ENCODE peak calls at places on chromosomes 11 and 22, in ten cellular contexts. H, D, P, X, Y, I, S, Q, K and U are unnamed samples.

GRCh38 chr22:24303007-24303406 is 32.4 kb downstream of the SPECC1L start:
- DNase-seq in Q (no peak), I (no peak), S (no peak), K (no peak), Y (no peak), H (no peak), X (no peak), P (no peak), D (no peak), U (no peak)

GRCh38 chr11:107787733-107788132 is 70.9 kb downstream of the SLC35F2 start:
- DNase-seq in D (no peak), Y (no peak), I (no peak), H (no peak), S (peak), X (no peak), Q (no peak), K (no peak), P (no peak), U (no peak)

GRCh38 chr11:126341760-126342161 is 13.7 kb upstream of the ST3GAL4 start:
- DNase-seq in I (no peak), S (no peak), Q (peak), Y (no peak), D (no peak), K (no peak), P (no peak), X (peak), H (no peak), U (peak)

GRCh38 chr22:27433585-27434190 is 367.9 kb downstream of the MN1 start:
- DNase-seq in H (no peak), S (no peak), P (no peak), Y (no peak), X (no peak), I (no peak), D (peak), K (no peak), Q (peak), U (peak)

GRCh38 chr22:47678667-47679287 is 916.3 kb downstream of the TBC1D22A start:
- DNase-seq in P (no peak), Y (no peak), D (no peak), H (no peak), X (no peak), K (no peak), I (no peak), Q (no peak), S (peak), U (no peak)

GRCh38 chr22:50498322-50498861 is 9.1 kb downstream of the LMF2 start:
- DNase-seq in D (peak), Q (peak), H (peak), P (peak), X (peak), K (peak), I (peak), S (peak), Y (peak), U (peak)

GRCh38 chr11:1301220-1302000 is 8.0 kb downstream of the TOLLIP start:
- DNase-seq in S (no peak), Y (no peak), Q (no peak), I (no peak), P (no peak), H (peak), K (no peak), X (no peak), D (no peak), U (no peak)

GRCh38 chr11:98630736-98631135 is 390.0 kb upstream of the CNTN5 start:
- DNase-seq in K (no peak), P (no peak), Q (no peak), Y (no peak), S (no peak), D (no peak), I (no peak), X (no peak), H (no peak), U (no peak)

GRCh38 chr11:128361451-128362020 is 225.8 kb downstream of the ETS1 start:
- DNase-seq in D (peak), S (no peak), P (no peak), I (no peak), X (no peak), Y (no peak), H (peak), K (no peak), Q (peak), U (no peak)

GRCh38 chr11:3929232-3929631 is 73.8 kb downstream of the STIM1 start:
- DNase-seq in H (no peak), Y (no peak), S (no peak), D (peak), I (no peak), K (no peak), P (no peak), X (no peak), Q (no peak), U (no peak)

GRCh38 chr11:125170406-125171031 is 6.0 kb downstream of the PKNOX2 start:
- DNase-seq in P (no peak), Q (peak), K (peak), I (no peak), X (no peak), S (no peak), H (no peak), Y (peak), D (peak), U (peak)

GRCh38 chr22:46676479-46676878 is 56.3 kb downstream of the GRAMD4 start:
- DNase-seq in K (no peak), Q (no peak), I (no peak), X (no peak), D (no peak), P (no peak), H (no peak), S (no peak), Y (no peak), U (no peak)

GRCh38 chr11:124823512-124824376 is 23.5 kb upstream of the MSANTD2 start:
- DNase-seq in H (no peak), X (no peak), Q (no peak), Y (no peak), S (no peak), P (no peak), D (no peak), I (no peak), K (no peak), U (no peak)

GRCh38 chr11:79189604-79190003 is 251.2 kb downstream of the TENM4 start:
- DNase-seq in Y (no peak), X (no peak), H (peak), S (no peak), K (no peak), Q (no peak), D (peak), I (no peak), P (no peak), U (no peak)

GRCh38 chr11:11179239-11179638 is 173.8 kb downstream of the CSNK2A3 start:
- DNase-seq in I (peak), K (no peak), X (peak), H (no peak), S (no peak), P (no peak), D (no peak), Y (no peak), Q (no peak), U (no peak)

GRCh38 chr11:102313225-102313940 is 3.9 kb upstream of the BIRC3 start:
- DNase-seq in S (no peak), X (no peak), Y (no peak), K (no peak), H (no peak), Q (peak), P (no peak), I (no peak), D (no peak), U (no peak)

GRCh38 chr22:29907753-29908515 is 25.0 kb downstream of the MTMR3 start:
- DNase-seq in X (peak), I (peak), Y (peak), P (peak), K (peak), D (peak), S (no peak), Q (peak), H (peak), U (peak)

GRCh38 chr11:33734441-33735165 is 1.6 kb downstream of the CD59 start:
- DNase-seq in Q (peak), S (no peak), I (no peak), D (peak), K (peak), P (no peak), Y (peak), H (peak), X (no peak), U (peak)

GRCh38 chr22:25774575-25775026 is 32.6 kb downstream of the MYO18B start:
- DNase-seq in P (no peak), H (no peak), S (no peak), Y (no peak), K (no peak), I (no peak), X (no peak), Q (no peak), D (no peak), U (no peak)

GRCh38 chr11:6629892-6630631 is 10.8 kb upstream of the TPP1 start:
- DNase-seq in K (no peak), P (no peak), I (no peak), Q (no peak), D (peak), S (no peak), X (no peak), H (peak), Y (no peak), U (no peak)

GRCh38 chr11:2599561-2600189 is 100.1 kb downstream of the KCNQ1OT1 start:
- DNase-seq in K (no peak), P (no peak), S (no peak), H (no peak), Y (no peak), I (no peak), D (peak), Q (no peak), X (no peak), U (no peak)

GRCh38 chr11:36469063-36469462 is 41.0 kb downstream of the TRAF6 start:
- DNase-seq in X (no peak), S (peak), I (no peak), K (no peak), P (no peak), D (no peak), Y (no peak), H (no peak), Q (no peak), U (peak)

GRCh38 chr11:114821626-114822025 is 143.3 kb downstream of the NXPE2 start:
- DNase-seq in K (no peak), Y (peak), S (no peak), D (no peak), X (no peak), P (no peak), I (no peak), Q (no peak), H (no peak), U (no peak)

GRCh38 chr11:43021466-43021865 is 290.3 kb upstream of the API5 start:
- DNase-seq in I (no peak), H (no peak), K (no peak), P (no peak), Q (no peak), Y (no peak), D (no peak), S (no peak), X (no peak), U (no peak)

GRCh38 chr11:120652705-120653335 is 141.3 kb downstream of the GRIK4 start:
- DNase-seq in D (no peak), Y (no peak), X (no peak), P (peak), H (no peak), S (no peak), I (no peak), K (no peak), Q (no peak), U (peak)

GRCh38 chr11:88105952-88106351 is 69.3 kb downstream of the RAB38 start:
- DNase-seq in S (no peak), Q (no peak), X (no peak), Y (no peak), I (no peak), D (no peak), H (no peak), P (no peak), K (no peak), U (no peak)

GRCh38 chr22:40121463-40121862 is 56.3 kb upstream of the TNRC6B start:
- DNase-seq in I (no peak), P (no peak), S (no peak), Q (no peak), K (no peak), Y (no peak), D (peak), H (peak), X (no peak), U (no peak)

GRCh38 chr11:126647735-126648134 is 292.2 kb downstream of the ST3GAL4 start:
- DNase-seq in P (no peak), Q (no peak), X (peak), D (no peak), Y (no peak), S (no peak), I (peak), H (no peak), K (no peak), U (no peak)

GRCh38 chr22:40238425-40239344 is 61.0 kb downstream of the TNRC6B start:
- DNase-seq in H (peak), P (no peak), I (peak), K (no peak), Q (peak), X (peak), D (no peak), Y (peak), S (no peak), U (no peak)

GRCh38 chr11:2207212-2207611 is 35.6 kb upstream of the TH start:
- DNase-seq in K (no peak), X (no peak), I (no peak), P (peak), Y (peak), H (peak), Q (no peak), D (peak), S (no peak), U (no peak)

GRCh38 chr11:111976119-111976518 is 39.0 kb downstream of the DIXDC1 start:
- DNase-seq in X (no peak), I (no peak), K (no peak), Q (peak), H (no peak), S (no peak), Y (no peak), D (no peak), P (no peak), U (no peak)

GRCh38 chr11:111978028-111978771 is 41.1 kb downstream of the DIXDC1 start:
- DNase-seq in I (no peak), D (peak), H (no peak), Y (peak), P (no peak), X (peak), K (peak), Q (peak), S (peak), U (no peak)

GRCh38 chr11:111976614-111977140 is 39.5 kb downstream of the DIXDC1 start:
- DNase-seq in K (no peak), Y (no peak), I (no peak), Q (no peak), S (no peak), X (no peak), P (no peak), H (no peak), D (peak), U (no peak)

GRCh38 chr11:111975076-111975806 is 38.1 kb downstream of the DIXDC1 start:
- DNase-seq in Y (peak), S (no peak), X (no peak), Q (peak), P (no peak), K (no peak), D (peak), H (no peak), I (no peak), U (peak)

GRCh38 chr11:111977141-111978027 is 40.2 kb downstream of the DIXDC1 start:
- DNase-seq in I (no peak), X (peak), H (peak), D (peak), P (peak), S (no peak), Q (peak), K (peak), Y (peak), U (peak)
- TF ChIP-seq POLR2A in I (no peak), X (no peak), H (no peak), D (peak), P (no peak), S (no peak), Q (no peak), K (peak), Y (no peak), U (no peak)

GRCh38 chr22:41305646-41306045 is 4.3 kb downstream of the ZC3H7B start:
- DNase-seq in K (no peak), H (no peak), X (peak), Q (peak), D (no peak), Y (peak), S (no peak), I (no peak), P (no peak), U (no peak)

GRCh38 chr22:41296826-41297667 is 4.3 kb upstream of the ZC3H7B start:
- DNase-seq in Q (no peak), X (no peak), P (no peak), H (no peak), D (no peak), K (no peak), Y (no peak), S (no peak), I (no peak), U (no peak)

GRCh38 chr22:41300661-41301060 is 664 bp upstream of the ZC3H7B start:
- DNase-seq in Q (no peak), S (no peak), X (no peak), I (no peak), D (no peak), K (no peak), P (no peak), Y (no peak), H (no peak), U (no peak)

GRCh38 chr22:41302016-41302767 is 867 bp downstream of the ZC3H7B start:
- DNase-seq in X (no peak), P (no peak), K (no peak), H (no peak), D (peak), S (no peak), Y (no peak), Q (no peak), I (no peak), U (peak)

DNA sequence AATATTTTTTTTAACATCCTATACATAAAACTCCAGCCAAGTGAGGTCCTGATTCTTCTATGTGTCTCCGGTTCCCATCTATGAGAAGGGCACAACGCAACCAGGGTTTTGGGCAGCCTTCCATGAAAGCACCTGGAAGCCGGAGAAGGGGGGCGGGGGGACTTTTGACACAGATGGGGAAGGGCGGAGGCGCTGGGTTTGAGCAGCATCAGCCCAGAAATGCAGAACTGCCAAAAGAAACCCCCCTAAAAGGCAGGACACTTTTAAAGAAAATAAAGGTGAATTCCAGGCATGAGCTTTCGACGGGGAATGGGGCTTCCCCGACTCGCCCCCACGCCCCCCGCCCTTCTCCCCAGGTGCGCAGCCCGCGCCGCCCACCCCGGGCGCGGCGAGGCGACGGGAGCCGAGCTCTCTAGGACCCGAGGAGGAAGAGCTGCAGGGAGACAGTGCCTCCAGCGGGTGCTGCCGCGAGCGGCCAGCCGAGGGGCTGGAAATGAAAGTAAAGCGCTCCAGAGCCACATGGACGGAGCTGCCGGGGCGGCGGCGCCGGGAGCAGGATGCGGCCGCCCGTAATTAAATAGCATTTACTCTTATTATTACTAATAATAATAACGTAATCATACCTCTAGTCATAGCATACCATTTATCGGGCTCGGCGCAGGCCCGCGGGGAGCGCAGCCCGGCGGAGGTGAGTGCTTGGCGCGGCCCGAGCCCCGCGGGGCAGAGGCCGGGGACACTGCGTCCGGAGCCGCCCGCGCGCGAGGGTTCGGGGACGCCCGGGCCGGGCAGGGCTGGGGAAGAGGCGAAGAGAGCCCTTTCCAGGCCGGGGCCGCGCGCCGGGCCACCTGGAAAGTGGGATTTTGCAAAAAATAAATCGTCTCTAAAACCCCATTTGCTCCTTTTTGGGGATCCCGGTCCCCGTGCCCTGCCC is at the start of gene ZC3H7B:
- DNase-seq in P (peak), Y (peak), I (peak), K (peak), S (no peak), Q (peak), D (peak), X (peak), H (peak), U (peak)
- TF ChIP-seq POLR2A in P (peak), Y (no peak), I (peak), K (peak), S (peak), Q (peak), D (peak), X (peak), H (no peak), U (peak)

GRCh38 chr22:43187171-43188099 is 501 bp upstream of the TTLL12 start:
- DNase-seq in S (peak), I (peak), K (peak), Q (peak), H (peak), X (peak), P (peak), D (peak), Y (peak), U (peak)
- TF ChIP-seq POLR2A in S (peak), I (peak), K (peak), Q (peak), H (no peak), X (peak), P (peak), D (no peak), Y (peak), U (peak)

GRCh38 chr22:31630331-31631329 is 31.4 kb downstream of the PISD start:
- DNase-seq in P (peak), H (peak), Y (peak), D (peak), X (peak), I (peak), K (peak), S (peak), Q (peak), U (peak)
- TF ChIP-seq POLR2A in P (no peak), H (no peak), Y (peak), D (no peak), X (peak), I (peak), K (no peak), S (no peak), Q (peak), U (peak)

GRCh38 chr11:71453021-71453910 is at the start of gene NADSYN1:
- DNase-seq in P (peak), D (peak), I (peak), X (peak), S (peak), K (peak), H (peak), Y (peak), Q (peak), U (peak)
- TF ChIP-seq POLR2A in P (peak), D (peak), I (peak), X (peak), S (peak), K (peak), H (no peak), Y (no peak), Q (peak), U (peak)

GRCh38 chr11:65718531-65718930 is 2.1 kb downstream of the RNASEH2C start:
- DNase-seq in S (no peak), X (no peak), P (no peak), Q (no peak), I (no peak), K (no peak), D (no peak), Y (no peak), H (no peak), U (no peak)

GRCh38 chr11:65718964-65719492 is 1.6 kb downstream of the RNASEH2C start:
- DNase-seq in P (no peak), I (no peak), S (no peak), X (no peak), D (peak), K (no peak), H (peak), Y (peak), Q (no peak), U (no peak)

GRCh38 chr11:65719887-65720236 is 736 bp downstream of the RNASEH2C start:
- DNase-seq in Y (peak), D (no peak), H (no peak), K (no peak), X (no peak), I (no peak), Q (peak), S (no peak), P (no peak), U (peak)

GRCh38 chr11:65722261-65722660 is 1.7 kb upstream of the RNASEH2C start:
- DNase-seq in Q (no peak), H (no peak), Y (no peak), K (no peak), X (no peak), S (no peak), P (no peak), I (no peak), D (no peak), U (no peak)

DNA sequence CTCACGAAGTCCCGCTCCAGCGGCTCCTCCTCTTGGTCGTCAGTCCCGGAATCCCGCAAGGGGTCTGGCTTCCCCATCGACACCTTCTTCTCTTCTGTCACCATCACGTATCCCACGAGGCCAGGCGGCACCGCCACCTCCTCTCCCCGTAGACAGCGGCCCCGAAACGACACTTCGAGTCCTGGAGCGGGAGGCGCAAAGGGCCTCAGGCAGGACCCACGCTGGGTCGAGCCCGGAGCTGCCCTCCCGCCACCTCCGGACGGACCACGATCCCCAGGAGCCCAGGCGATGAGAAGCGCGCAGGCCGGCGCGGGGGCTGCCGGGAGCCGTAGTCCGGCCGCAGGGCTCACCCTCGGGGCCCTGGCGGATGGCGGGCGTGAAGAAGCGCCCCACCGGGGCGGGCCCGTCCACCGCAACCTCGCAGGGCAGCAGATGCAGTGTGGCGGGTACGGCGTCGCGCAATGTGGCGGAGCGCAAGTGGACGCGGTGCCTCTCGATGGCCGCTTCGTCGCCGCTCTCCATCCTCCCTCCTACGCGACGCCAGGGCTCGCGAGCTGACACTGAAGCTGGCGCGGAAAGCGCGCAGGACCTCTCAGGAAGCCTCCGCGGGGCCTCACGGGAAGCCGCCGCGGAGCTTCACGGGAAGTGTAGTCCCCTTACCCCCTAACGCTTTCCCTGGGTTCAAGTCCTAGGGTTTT is at the start of gene RNASEH2C:
- DNase-seq in Y (peak), D (peak), S (peak), I (peak), X (peak), H (peak), K (peak), P (peak), Q (peak), U (peak)
- TF ChIP-seq POLR2A in Y (peak), D (peak), S (peak), I (peak), X (peak), H (no peak), K (peak), P (peak), Q (peak), U (peak)